ENCODE peak calls at places on chromosomes 3 and 15, in eight cellular contexts. N is IMR-90, L is Peyer's patch, U is BE2C, V is pancreas, I is ovary, K is PC-3, J is endothelial cell of umbilical vein. D is an unnamed sample. For H3K4me1, the result is how much of the 10 kb centered on the place peaks cover.

GRCh38 chr3:36380171-36381031 is at the start of gene STAC:
- DNase-seq in U (peak), I (peak), V (peak), K (peak), J (no peak), L (no peak), N (no peak), D (peak)

GRCh38 chr15:49696441-49696840 is 75.6 kb downstream of the DTWD1 start:
- DNase-seq in N (peak), L (no peak), U (no peak), K (no peak), I (no peak), J (no peak), V (no peak), D (no peak)

GRCh38 chr3:197186887-197187588 is 111.4 kb downstream of the DLG1 start:
- DNase-seq in V (no peak), K (peak), U (peak), J (peak), L (no peak), N (peak), I (no peak), D (no peak)

GRCh38 chr3:150775001-150775599 is 12.1 kb upstream of the SIAH2 start:
- DNase-seq in U (no peak), I (no peak), N (peak), L (no peak), J (no peak), V (no peak), K (no peak), D (no peak)

GRCh38 chr3:62027796-62028195 is 345.6 kb downstream of the FEZF2 start:
- DNase-seq in L (no peak), K (no peak), I (no peak), V (no peak), J (no peak), U (no peak), N (no peak), D (no peak)

GRCh38 chr15:68373028-68373427 is 58.9 kb downstream of the ITGA11 start:
- DNase-seq in V (no peak), U (no peak), I (no peak), J (no peak), L (no peak), N (no peak), K (no peak), D (peak)

GRCh38 chr3:43789028-43789427 is 98.3 kb downstream of the ABHD5 start:
- DNase-seq in J (no peak), I (no peak), K (no peak), N (no peak), L (no peak), V (no peak), U (no peak), D (no peak)

GRCh38 chr15:23857028-23857641 is 170.0 kb upstream of the NDN start:
- DNase-seq in J (peak), U (peak), N (peak), I (no peak), K (peak), V (peak), L (no peak), D (no peak)

GRCh38 chr3:35944915-35945710 is 305.8 kb downstream of the ARPP21 start:
- DNase-seq in I (no peak), L (no peak), J (peak), K (peak), V (no peak), N (peak), U (no peak), D (no peak)

GRCh38 chr3:32276279-32276841 is 37.9 kb downstream of the CMTM8 start:
- DNase-seq in K (peak), I (no peak), U (no peak), N (peak), L (no peak), J (peak), V (no peak), D (no peak)

GRCh38 chr15:80849308-80849707 is 70.1 kb downstream of the CEMIP start:
- DNase-seq in J (no peak), U (no peak), L (no peak), N (peak), V (no peak), I (peak), K (peak), D (peak)

GRCh38 chr3:30615615-30616346 is 9.4 kb downstream of the TGFBR2 start:
- DNase-seq in U (no peak), J (peak), I (no peak), N (no peak), K (peak), L (no peak), V (no peak), D (no peak)

GRCh38 chr3:22555753-22556152 is 647.4 kb upstream of the UBE2E2 start:
- DNase-seq in N (no peak), U (no peak), I (no peak), K (no peak), J (no peak), V (no peak), L (no peak), D (no peak)

GRCh38 chr3:192747145-192747544 is 19.8 kb upstream of the FGF12 start:
- DNase-seq in U (no peak), J (no peak), K (no peak), N (no peak), L (no peak), I (no peak), V (no peak), D (no peak)
- H3K4me1 ChIP-seq in U (under half), J (under half), K (under half), N (under half), L (under half), I (under half), V (under half), D (under half)

GRCh38 chr15:79209690-79210089 is 72.8 kb upstream of the ANKRD34C start:
- DNase-seq in L (no peak), N (no peak), I (no peak), U (peak), V (no peak), J (no peak), K (no peak), D (no peak)
- TF ChIP-seq CTCF in L (no peak), N (no peak), I (no peak), U (peak), V (no peak), J (peak), K (peak), D (no peak)

DNA sequence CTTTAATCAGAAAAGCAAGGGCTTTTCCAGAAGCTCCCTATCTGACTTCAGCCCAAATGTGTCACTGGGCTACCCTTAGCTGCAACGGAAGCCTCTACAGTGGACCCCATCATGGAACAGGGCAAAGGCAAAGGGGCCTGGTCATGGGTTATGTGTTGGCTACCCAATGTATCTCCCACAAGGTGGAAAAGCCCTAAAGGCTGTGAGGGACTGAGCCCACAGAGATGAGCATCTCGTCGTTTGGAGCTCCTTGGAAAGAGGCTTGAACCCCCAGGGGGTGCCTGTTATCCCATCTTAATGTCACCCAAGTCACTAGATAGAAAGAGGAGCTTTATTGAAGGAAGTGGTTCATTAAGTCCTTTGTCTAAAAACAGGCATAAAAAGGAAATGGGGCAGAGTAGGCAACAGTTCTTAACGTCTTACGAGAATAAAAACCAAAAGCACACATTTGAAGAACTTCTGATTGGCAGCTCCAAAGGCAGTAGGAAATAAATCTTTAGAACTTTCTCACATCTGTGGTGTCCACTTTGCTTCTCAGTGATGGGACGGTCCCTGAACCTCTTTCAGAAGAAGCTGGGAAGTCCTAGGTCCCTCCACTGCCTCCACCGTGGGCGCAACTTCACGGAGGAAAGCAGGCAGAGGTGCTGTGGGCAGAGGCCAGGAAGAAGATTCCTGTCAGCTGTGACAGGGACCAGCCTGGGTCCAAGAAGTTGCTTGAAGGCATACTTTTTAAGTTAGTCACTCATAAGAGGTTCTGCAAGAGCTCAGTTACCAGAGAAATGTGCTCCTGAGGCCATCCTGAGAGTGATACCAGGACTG is 93.7 kb downstream of the MYLK start:
- DNase-seq in K (no peak), J (no peak), N (peak), I (no peak), U (no peak), V (no peak), L (no peak), D (no peak)
- H3K4me1 ChIP-seq in K (under half), J (under half), N (under half), I (under half), U (under half), V (under half), L (under half), D (under half)

GRCh38 chr3:65914032-65914739 is 124.5 kb downstream of the MAGI1 start:
- DNase-seq in L (no peak), K (no peak), I (no peak), N (no peak), J (peak), V (no peak), U (peak), D (no peak)
- TF ChIP-seq CTCF in L (no peak), K (no peak), I (no peak), N (no peak), J (peak), V (no peak), U (peak), D (no peak)

GRCh38 chr15:79030470-79030869 is 60.1 kb downstream of the RASGRF1 start:
- DNase-seq in K (no peak), I (no peak), J (no peak), N (no peak), U (no peak), V (no peak), L (no peak), D (no peak)
- H3K4me1 ChIP-seq in K (under half), I (under half), J (under half), N (under half), U (under half), V (under half), L (under half), D (under half)

GRCh38 chr15:89406756-89407650 is 72.4 kb upstream of the POLG start:
- DNase-seq in I (no peak), U (no peak), K (no peak), V (no peak), L (no peak), N (no peak), J (no peak), D (no peak)
- TF ChIP-seq CTCF in I (no peak), U (no peak), K (no peak), V (no peak), L (no peak), N (no peak), J (peak), D (peak)

D was measured in RWPE2.